ENCODE peak calls at places on chromosome 10, in seven cellular contexts. One of them, this sample, is unnamed.

GRCh38 chr10:100802196-100802595 is 56.8 kb downstream of the PAX2 start:
- DNase-seq in NCI-H2029 treated with DMSO at 0.1 percent for 48 hours: no peak
- DNase-seq in choroid plexus epithelial cell: no peak
- DNase-seq in GM12865: no peak
- DNase-seq in AG09319: no peak
- DNase-seq in psoas muscle: no peak
- DNase-seq in KBM-7: no peak
- DNase-seq in this sample: no peak

GRCh38 chr10:102645388-102645740 is 1.1 kb downstream of the TRIM8 start:
- DNase-seq in NCI-H2029 treated with DMSO at 0.1 percent for 48 hours: no peak
- DNase-seq in choroid plexus epithelial cell: no peak
- DNase-seq in GM12865: peak
- DNase-seq in AG09319: peak
- DNase-seq in psoas muscle: peak
- DNase-seq in KBM-7: no peak
- DNase-seq in this sample: peak

GRCh38 chr10:112218960-112219359 is 35.4 kb upstream of the GPAM start:
- DNase-seq in NCI-H2029 treated with DMSO at 0.1 percent for 48 hours: no peak
- DNase-seq in choroid plexus epithelial cell: no peak
- DNase-seq in GM12865: no peak
- DNase-seq in AG09319: no peak
- DNase-seq in psoas muscle: no peak
- DNase-seq in KBM-7: no peak
- DNase-seq in this sample: no peak

GRCh38 chr10:112446055-112446854 is 459 bp downstream of the ZDHHC6 start:
- DNase-seq in NCI-H2029 treated with DMSO at 0.1 percent for 48 hours: no peak
- DNase-seq in choroid plexus epithelial cell: peak
- DNase-seq in GM12865: peak
- DNase-seq in AG09319: no peak
- DNase-seq in psoas muscle: no peak
- DNase-seq in KBM-7: peak
- DNase-seq in this sample: peak

GRCh38 chr10:47374611-47375536 is 9.2 kb downstream of the ZNF488 start:
- DNase-seq in NCI-H2029 treated with DMSO at 0.1 percent for 48 hours: no peak
- DNase-seq in choroid plexus epithelial cell: peak
- DNase-seq in GM12865: no peak
- DNase-seq in AG09319: peak
- DNase-seq in psoas muscle: peak
- DNase-seq in KBM-7: no peak
- DNase-seq in this sample: no peak

GRCh38 chr10:112721080-112721698 is 228.9 kb upstream of the TCF7L2 start:
- DNase-seq in NCI-H2029 treated with DMSO at 0.1 percent for 48 hours: no peak
- DNase-seq in choroid plexus epithelial cell: peak
- DNase-seq in GM12865: peak
- DNase-seq in AG09319: no peak
- DNase-seq in psoas muscle: no peak
- DNase-seq in KBM-7: no peak
- DNase-seq in this sample: peak

GRCh38 chr10:48526371-48526821 is 78.5 kb downstream of the ARHGAP22 start:
- DNase-seq in NCI-H2029 treated with DMSO at 0.1 percent for 48 hours: no peak
- DNase-seq in choroid plexus epithelial cell: peak
- DNase-seq in GM12865: no peak
- DNase-seq in AG09319: peak
- DNase-seq in psoas muscle: no peak
- DNase-seq in KBM-7: no peak
- DNase-seq in this sample: peak

GRCh38 chr10:132970641-132971438 is 28.5 kb upstream of the CFAP46 start:
- DNase-seq in NCI-H2029 treated with DMSO at 0.1 percent for 48 hours: no peak
- DNase-seq in choroid plexus epithelial cell: no peak
- DNase-seq in GM12865: no peak
- DNase-seq in AG09319: no peak
- DNase-seq in psoas muscle: peak
- DNase-seq in KBM-7: no peak
- DNase-seq in this sample: no peak

GRCh38 chr10:44261296-44261695 is 123.6 kb downstream of the CXCL12 start:
- DNase-seq in NCI-H2029 treated with DMSO at 0.1 percent for 48 hours: no peak
- DNase-seq in choroid plexus epithelial cell: no peak
- DNase-seq in GM12865: no peak
- DNase-seq in AG09319: no peak
- DNase-seq in psoas muscle: no peak
- DNase-seq in KBM-7: no peak
- DNase-seq in this sample: no peak

GRCh38 chr10:79932841-79933379 is 16.0 kb downstream of the SFTPD start:
- DNase-seq in NCI-H2029 treated with DMSO at 0.1 percent for 48 hours: no peak
- DNase-seq in choroid plexus epithelial cell: no peak
- DNase-seq in GM12865: no peak
- DNase-seq in AG09319: no peak
- DNase-seq in psoas muscle: no peak
- DNase-seq in KBM-7: no peak
- DNase-seq in this sample: no peak

GRCh38 chr10:112957589-112958202 is 7.6 kb downstream of the TCF7L2 start:
- DNase-seq in NCI-H2029 treated with DMSO at 0.1 percent for 48 hours: no peak
- DNase-seq in choroid plexus epithelial cell: peak
- DNase-seq in GM12865: no peak
- DNase-seq in AG09319: no peak
- DNase-seq in psoas muscle: no peak
- DNase-seq in KBM-7: no peak
- DNase-seq in this sample: peak

GRCh38 chr10:80485410-80486135 is 31.5 kb downstream of the TSPAN14 start:
- DNase-seq in NCI-H2029 treated with DMSO at 0.1 percent for 48 hours: no peak
- DNase-seq in choroid plexus epithelial cell: no peak
- DNase-seq in GM12865: no peak
- DNase-seq in AG09319: no peak
- DNase-seq in psoas muscle: no peak
- DNase-seq in KBM-7: no peak
- DNase-seq in this sample: no peak

GRCh38 chr10:63699785-63700184 is 178.6 kb downstream of the REEP3 start:
- DNase-seq in NCI-H2029 treated with DMSO at 0.1 percent for 48 hours: no peak
- DNase-seq in choroid plexus epithelial cell: peak
- DNase-seq in GM12865: no peak
- DNase-seq in AG09319: no peak
- DNase-seq in psoas muscle: peak
- DNase-seq in KBM-7: no peak
- DNase-seq in this sample: peak

GRCh38 chr10:69335063-69335587 is 56.8 kb downstream of the HK1 start:
- DNase-seq in NCI-H2029 treated with DMSO at 0.1 percent for 48 hours: no peak
- DNase-seq in choroid plexus epithelial cell: peak
- DNase-seq in GM12865: peak
- DNase-seq in AG09319: no peak
- DNase-seq in psoas muscle: peak
- DNase-seq in KBM-7: peak
- DNase-seq in this sample: no peak

GRCh38 chr10:120507651-120508050 is 50.6 kb downstream of the PLPP4 start:
- DNase-seq in NCI-H2029 treated with DMSO at 0.1 percent for 48 hours: no peak
- DNase-seq in choroid plexus epithelial cell: no peak
- DNase-seq in GM12865: no peak
- DNase-seq in AG09319: no peak
- DNase-seq in psoas muscle: no peak
- DNase-seq in KBM-7: no peak
- DNase-seq in this sample: no peak

GRCh38 chr10:87605656-87606308 is 53.9 kb upstream of the PAPSS2 start:
- DNase-seq in NCI-H2029 treated with DMSO at 0.1 percent for 48 hours: no peak
- DNase-seq in choroid plexus epithelial cell: peak
- DNase-seq in GM12865: no peak
- DNase-seq in AG09319: no peak
- DNase-seq in psoas muscle: no peak
- DNase-seq in KBM-7: peak
- DNase-seq in this sample: no peak

GRCh38 chr10:73589538-73590126 is 1.5 kb downstream of the USP54 start:
- DNase-seq in NCI-H2029 treated with DMSO at 0.1 percent for 48 hours: no peak
- DNase-seq in choroid plexus epithelial cell: peak
- DNase-seq in GM12865: no peak
- DNase-seq in AG09319: no peak
- DNase-seq in psoas muscle: no peak
- DNase-seq in KBM-7: no peak
- DNase-seq in this sample: peak

GRCh38 chr10:84429926-84430520 is 101.6 kb downstream of the CCSER2 start:
- DNase-seq in NCI-H2029 treated with DMSO at 0.1 percent for 48 hours: no peak
- DNase-seq in choroid plexus epithelial cell: peak
- DNase-seq in GM12865: peak
- DNase-seq in AG09319: no peak
- DNase-seq in psoas muscle: peak
- DNase-seq in KBM-7: peak
- DNase-seq in this sample: peak

GRCh38 chr10:28661035-28661434 is 16.3 kb upstream of the BAMBI start:
- DNase-seq in NCI-H2029 treated with DMSO at 0.1 percent for 48 hours: no peak
- DNase-seq in choroid plexus epithelial cell: peak
- DNase-seq in GM12865: no peak
- DNase-seq in AG09319: peak
- DNase-seq in psoas muscle: no peak
- DNase-seq in KBM-7: no peak
- DNase-seq in this sample: peak

GRCh38 chr10:59536576-59537014 is 173.1 kb downstream of the SLC16A9 start:
- DNase-seq in NCI-H2029 treated with DMSO at 0.1 percent for 48 hours: no peak
- DNase-seq in choroid plexus epithelial cell: peak
- DNase-seq in GM12865: no peak
- DNase-seq in AG09319: no peak
- DNase-seq in psoas muscle: peak
- DNase-seq in KBM-7: no peak
- DNase-seq in this sample: no peak

GRCh38 chr10:63132651-63133055 is 475 bp upstream of the NRBF2 start:
- DNase-seq in NCI-H2029 treated with DMSO at 0.1 percent for 48 hours: no peak
- DNase-seq in choroid plexus epithelial cell: no peak
- DNase-seq in GM12865: no peak
- DNase-seq in AG09319: no peak
- DNase-seq in psoas muscle: no peak
- DNase-seq in KBM-7: no peak
- DNase-seq in this sample: no peak

GRCh38 chr10:81843042-81843441 is 32.0 kb upstream of the NRG3 start:
- DNase-seq in NCI-H2029 treated with DMSO at 0.1 percent for 48 hours: no peak
- DNase-seq in choroid plexus epithelial cell: peak
- DNase-seq in GM12865: no peak
- DNase-seq in AG09319: no peak
- DNase-seq in psoas muscle: no peak
- DNase-seq in KBM-7: no peak
- DNase-seq in this sample: no peak

GRCh38 chr10:112373912-112374338 is at the start of gene ACSL5:
- DNase-seq in NCI-H2029 treated with DMSO at 0.1 percent for 48 hours: no peak
- DNase-seq in choroid plexus epithelial cell: no peak
- DNase-seq in GM12865: no peak
- DNase-seq in AG09319: no peak
- DNase-seq in psoas muscle: no peak
- DNase-seq in KBM-7: no peak
- DNase-seq in this sample: no peak

GRCh38 chr10:15346440-15347141 is 24.5 kb downstream of the FAM171A1 start:
- DNase-seq in NCI-H2029 treated with DMSO at 0.1 percent for 48 hours: no peak
- DNase-seq in choroid plexus epithelial cell: no peak
- DNase-seq in GM12865: no peak
- DNase-seq in AG09319: no peak
- DNase-seq in psoas muscle: no peak
- DNase-seq in KBM-7: no peak
- DNase-seq in this sample: no peak

GRCh38 chr10:6299234-6299633 is 96.5 kb downstream of the PFKFB3 start:
- DNase-seq in NCI-H2029 treated with DMSO at 0.1 percent for 48 hours: no peak
- DNase-seq in choroid plexus epithelial cell: no peak
- DNase-seq in GM12865: no peak
- DNase-seq in AG09319: no peak
- DNase-seq in psoas muscle: no peak
- DNase-seq in KBM-7: no peak
- DNase-seq in this sample: no peak

This sample was measured in EL.